ENCODE peak calls at places on chromosomes 7 and 10, in ten cellular contexts. One of them, this sample, is unnamed.

GRCh38 chr7:21261627-21262564 is 166.0 kb upstream of the SP4 start:
- DNase-seq in K562: peak
- DNase-seq in PC-3: peak
- DNase-seq in AG04450: no peak
- DNase-seq in transverse colon: peak
- DNase-seq in lower lobe of right lung: no peak
- DNase-seq in mammary epithelial cell: peak
- DNase-seq in cardiac muscle cell: peak
- DNase-seq in prostate gland: no peak
- DNase-seq in stomach: peak
- DNase-seq in this sample: no peak

GRCh38 chr10:91603931-91604331 is 28.9 kb downstream of the PPP1R3C start:
- DNase-seq in K562: no peak
- DNase-seq in PC-3: peak
- DNase-seq in AG04450: no peak
- DNase-seq in transverse colon: no peak
- DNase-seq in lower lobe of right lung: no peak
- DNase-seq in mammary epithelial cell: peak
- DNase-seq in cardiac muscle cell: no peak
- DNase-seq in prostate gland: peak
- DNase-seq in stomach: no peak
- DNase-seq in this sample: no peak

GRCh38 chr10:35442006-35442405 is 105.7 kb downstream of the CCNY start:
- DNase-seq in K562: no peak
- DNase-seq in PC-3: no peak
- DNase-seq in AG04450: no peak
- DNase-seq in transverse colon: no peak
- DNase-seq in lower lobe of right lung: no peak
- DNase-seq in mammary epithelial cell: no peak
- DNase-seq in cardiac muscle cell: no peak
- DNase-seq in prostate gland: no peak
- DNase-seq in stomach: no peak
- DNase-seq in this sample: no peak

GRCh38 chr7:117728858-117729257 is 144.4 kb downstream of the CTTNBP2 start:
- DNase-seq in K562: no peak
- DNase-seq in PC-3: no peak
- DNase-seq in AG04450: no peak
- DNase-seq in transverse colon: no peak
- DNase-seq in lower lobe of right lung: no peak
- DNase-seq in mammary epithelial cell: no peak
- DNase-seq in cardiac muscle cell: no peak
- DNase-seq in prostate gland: no peak
- DNase-seq in stomach: no peak
- DNase-seq in this sample: no peak

GRCh38 chr10:120761951-120762350 is 89.2 kb upstream of the WDR11 start:
- DNase-seq in K562: no peak
- DNase-seq in PC-3: no peak
- DNase-seq in AG04450: no peak
- DNase-seq in transverse colon: no peak
- DNase-seq in lower lobe of right lung: no peak
- DNase-seq in mammary epithelial cell: no peak
- DNase-seq in cardiac muscle cell: no peak
- DNase-seq in prostate gland: no peak
- DNase-seq in stomach: no peak
- DNase-seq in this sample: no peak

GRCh38 chr7:3695602-3696001 is 394.6 kb downstream of the SDK1 start:
- DNase-seq in K562: no peak
- DNase-seq in PC-3: peak
- DNase-seq in AG04450: no peak
- DNase-seq in transverse colon: no peak
- DNase-seq in lower lobe of right lung: no peak
- DNase-seq in mammary epithelial cell: no peak
- DNase-seq in cardiac muscle cell: no peak
- DNase-seq in prostate gland: no peak
- DNase-seq in stomach: no peak
- DNase-seq in this sample: no peak

GRCh38 chr7:29764227-29764626 is 42.1 kb upstream of the WIPF3 start:
- DNase-seq in K562: no peak
- DNase-seq in PC-3: peak
- DNase-seq in AG04450: no peak
- DNase-seq in transverse colon: peak
- DNase-seq in lower lobe of right lung: no peak
- DNase-seq in mammary epithelial cell: no peak
- DNase-seq in cardiac muscle cell: peak
- DNase-seq in prostate gland: no peak
- DNase-seq in stomach: peak
- DNase-seq in this sample: no peak

GRCh38 chr7:139645572-139646523 is 122.4 kb downstream of the CLEC2L start:
- DNase-seq in K562: peak
- DNase-seq in PC-3: peak
- DNase-seq in AG04450: peak
- DNase-seq in transverse colon: peak
- DNase-seq in lower lobe of right lung: peak
- DNase-seq in mammary epithelial cell: peak
- DNase-seq in cardiac muscle cell: peak
- DNase-seq in prostate gland: peak
- DNase-seq in stomach: peak
- DNase-seq in this sample: peak

GRCh38 chr10:33196710-33197406 is 137.6 kb downstream of the NRP1 start:
- DNase-seq in K562: no peak
- DNase-seq in PC-3: no peak
- DNase-seq in AG04450: no peak
- DNase-seq in transverse colon: peak
- DNase-seq in lower lobe of right lung: no peak
- DNase-seq in mammary epithelial cell: no peak
- DNase-seq in cardiac muscle cell: no peak
- DNase-seq in prostate gland: no peak
- DNase-seq in stomach: peak
- DNase-seq in this sample: no peak

GRCh38 chr7:139084709-139085108 is 24.8 kb downstream of the ZC3HAV1 start:
- DNase-seq in K562: no peak
- DNase-seq in PC-3: no peak
- DNase-seq in AG04450: no peak
- DNase-seq in transverse colon: no peak
- DNase-seq in lower lobe of right lung: no peak
- DNase-seq in mammary epithelial cell: no peak
- DNase-seq in cardiac muscle cell: no peak
- DNase-seq in prostate gland: no peak
- DNase-seq in stomach: no peak
- DNase-seq in this sample: no peak

GRCh38 chr10:127453706-127454105 is 95.4 kb upstream of the NPS start:
- DNase-seq in K562: no peak
- DNase-seq in PC-3: no peak
- DNase-seq in AG04450: no peak
- DNase-seq in transverse colon: no peak
- DNase-seq in lower lobe of right lung: no peak
- DNase-seq in mammary epithelial cell: no peak
- DNase-seq in cardiac muscle cell: no peak
- DNase-seq in prostate gland: no peak
- DNase-seq in stomach: no peak
- DNase-seq in this sample: no peak

GRCh38 chr10:120514035-120514620 is 57.1 kb downstream of the PLPP4 start:
- DNase-seq in K562: peak
- DNase-seq in PC-3: peak
- DNase-seq in AG04450: no peak
- DNase-seq in transverse colon: peak
- DNase-seq in lower lobe of right lung: no peak
- DNase-seq in mammary epithelial cell: peak
- DNase-seq in cardiac muscle cell: peak
- DNase-seq in prostate gland: no peak
- DNase-seq in stomach: no peak
- DNase-seq in this sample: no peak

GRCh38 chr7:37728747-37729146 is 45.2 kb downstream of the GPR141 start:
- DNase-seq in K562: no peak
- DNase-seq in PC-3: no peak
- DNase-seq in AG04450: no peak
- DNase-seq in transverse colon: no peak
- DNase-seq in lower lobe of right lung: no peak
- DNase-seq in mammary epithelial cell: peak
- DNase-seq in cardiac muscle cell: no peak
- DNase-seq in prostate gland: no peak
- DNase-seq in stomach: no peak
- DNase-seq in this sample: no peak

GRCh38 chr7:101733713-101734475 is 83.5 kb upstream of the CUX1 start:
- DNase-seq in K562: peak
- DNase-seq in PC-3: peak
- DNase-seq in AG04450: no peak
- DNase-seq in transverse colon: peak
- DNase-seq in lower lobe of right lung: peak
- DNase-seq in mammary epithelial cell: no peak
- DNase-seq in cardiac muscle cell: peak
- DNase-seq in prostate gland: no peak
- DNase-seq in stomach: peak
- DNase-seq in this sample: no peak

GRCh38 chr7:35553498-35553897 is 141.4 kb downstream of the HERPUD2 start:
- DNase-seq in K562: no peak
- DNase-seq in PC-3: no peak
- DNase-seq in AG04450: no peak
- DNase-seq in transverse colon: no peak
- DNase-seq in lower lobe of right lung: no peak
- DNase-seq in mammary epithelial cell: no peak
- DNase-seq in cardiac muscle cell: peak
- DNase-seq in prostate gland: no peak
- DNase-seq in stomach: no peak
- DNase-seq in this sample: peak

GRCh38 chr7:45697576-45698136 is 123.5 kb downstream of the ADCY1 start:
- DNase-seq in K562: no peak
- DNase-seq in PC-3: no peak
- DNase-seq in AG04450: no peak
- DNase-seq in transverse colon: no peak
- DNase-seq in lower lobe of right lung: no peak
- DNase-seq in mammary epithelial cell: peak
- DNase-seq in cardiac muscle cell: no peak
- DNase-seq in prostate gland: no peak
- DNase-seq in stomach: peak
- DNase-seq in this sample: peak

GRCh38 chr10:3774018-3774813 is 10.8 kb downstream of the KLF6 start:
- DNase-seq in K562: no peak
- DNase-seq in PC-3: no peak
- DNase-seq in AG04450: no peak
- DNase-seq in transverse colon: no peak
- DNase-seq in lower lobe of right lung: no peak
- DNase-seq in mammary epithelial cell: peak
- DNase-seq in cardiac muscle cell: no peak
- DNase-seq in prostate gland: no peak
- DNase-seq in stomach: no peak
- DNase-seq in this sample: peak

GRCh38 chr7:105849122-105849855 is 27.1 kb downstream of the ATXN7L1 start:
- DNase-seq in K562: no peak
- DNase-seq in PC-3: peak
- DNase-seq in AG04450: no peak
- DNase-seq in transverse colon: no peak
- DNase-seq in lower lobe of right lung: no peak
- DNase-seq in mammary epithelial cell: peak
- DNase-seq in cardiac muscle cell: no peak
- DNase-seq in prostate gland: no peak
- DNase-seq in stomach: no peak
- DNase-seq in this sample: no peak

GRCh38 chr10:11849908-11850307 is 26.8 kb downstream of the PROSER2 start:
- DNase-seq in K562: no peak
- DNase-seq in PC-3: no peak
- DNase-seq in AG04450: no peak
- DNase-seq in transverse colon: peak
- DNase-seq in lower lobe of right lung: peak
- DNase-seq in mammary epithelial cell: no peak
- DNase-seq in cardiac muscle cell: no peak
- DNase-seq in prostate gland: no peak
- DNase-seq in stomach: no peak
- DNase-seq in this sample: no peak

GRCh38 chr10:43427166-43427825 is 9.6 kb upstream of the ZNF487 start:
- DNase-seq in K562: no peak
- DNase-seq in PC-3: no peak
- DNase-seq in AG04450: no peak
- DNase-seq in transverse colon: no peak
- DNase-seq in lower lobe of right lung: no peak
- DNase-seq in mammary epithelial cell: no peak
- DNase-seq in cardiac muscle cell: no peak
- DNase-seq in prostate gland: no peak
- DNase-seq in stomach: no peak
- DNase-seq in this sample: no peak

GRCh38 chr7:138512092-138512858 is 52.2 kb downstream of the TRIM24 start:
- DNase-seq in K562: no peak
- DNase-seq in PC-3: no peak
- DNase-seq in AG04450: no peak
- DNase-seq in transverse colon: no peak
- DNase-seq in lower lobe of right lung: no peak
- DNase-seq in mammary epithelial cell: no peak
- DNase-seq in cardiac muscle cell: no peak
- DNase-seq in prostate gland: no peak
- DNase-seq in stomach: no peak
- DNase-seq in this sample: no peak

GRCh38 chr10:32150532-32151101 is 94.4 kb upstream of the KIF5B start:
- DNase-seq in K562: no peak
- DNase-seq in PC-3: no peak
- DNase-seq in AG04450: no peak
- DNase-seq in transverse colon: no peak
- DNase-seq in lower lobe of right lung: no peak
- DNase-seq in mammary epithelial cell: no peak
- DNase-seq in cardiac muscle cell: no peak
- DNase-seq in prostate gland: no peak
- DNase-seq in stomach: no peak
- DNase-seq in this sample: no peak
- H3K27ac ChIP-seq in K562: no peak
- H3K27ac ChIP-seq in PC-3: no peak
- H3K27ac ChIP-seq in AG04450: no peak
- H3K27ac ChIP-seq in transverse colon: no peak
- H3K27ac ChIP-seq in lower lobe of right lung: no peak
- H3K27ac ChIP-seq in mammary epithelial cell: peak
- H3K27ac ChIP-seq in cardiac muscle cell: no peak
- H3K27ac ChIP-seq in prostate gland: no peak
- H3K27ac ChIP-seq in stomach: no peak
- H3K27ac ChIP-seq in this sample: no peak

GRCh38 chr7:2631924-2632716 is at the start of gene TTYH3:
- DNase-seq in K562: no peak
- DNase-seq in PC-3: no peak
- DNase-seq in AG04450: no peak
- DNase-seq in transverse colon: no peak
- DNase-seq in lower lobe of right lung: peak
- DNase-seq in mammary epithelial cell: no peak
- DNase-seq in cardiac muscle cell: no peak
- DNase-seq in prostate gland: no peak
- DNase-seq in stomach: no peak
- DNase-seq in this sample: no peak
- H3K4me3 ChIP-seq in K562: peak
- H3K4me3 ChIP-seq in PC-3: peak
- H3K4me3 ChIP-seq in AG04450: peak
- H3K4me3 ChIP-seq in transverse colon: peak
- H3K4me3 ChIP-seq in lower lobe of right lung: peak
- H3K4me3 ChIP-seq in mammary epithelial cell: peak
- H3K4me3 ChIP-seq in cardiac muscle cell: peak
- H3K4me3 ChIP-seq in prostate gland: peak
- H3K4me3 ChIP-seq in stomach: peak
- H3K4me3 ChIP-seq in this sample: peak

GRCh38 chr7:81956520-81956919 is 186.7 kb upstream of the HGF start:
- DNase-seq in K562: peak
- DNase-seq in PC-3: peak
- DNase-seq in AG04450: peak
- DNase-seq in transverse colon: no peak
- DNase-seq in lower lobe of right lung: no peak
- DNase-seq in mammary epithelial cell: no peak
- DNase-seq in cardiac muscle cell: peak
- DNase-seq in prostate gland: no peak
- DNase-seq in stomach: no peak
- DNase-seq in this sample: no peak
- TF ChIP-seq CTCF in K562: no peak
- TF ChIP-seq CTCF in PC-3: peak
- TF ChIP-seq CTCF in AG04450: peak
- TF ChIP-seq CTCF in transverse colon: peak
- TF ChIP-seq CTCF in lower lobe of right lung: peak
- TF ChIP-seq CTCF in mammary epithelial cell: peak
- TF ChIP-seq CTCF in cardiac muscle cell: peak
- TF ChIP-seq CTCF in prostate gland: peak
- TF ChIP-seq CTCF in stomach: peak
- TF ChIP-seq CTCF in this sample: no peak

GRCh38 chr7:134799387-134799786 is 20.0 kb downstream of the CALD1 start:
- DNase-seq in K562: no peak
- DNase-seq in PC-3: no peak
- DNase-seq in AG04450: no peak
- DNase-seq in transverse colon: no peak
- DNase-seq in lower lobe of right lung: no peak
- DNase-seq in mammary epithelial cell: no peak
- DNase-seq in cardiac muscle cell: no peak
- DNase-seq in prostate gland: no peak
- DNase-seq in stomach: no peak
- DNase-seq in this sample: no peak
- H3K27ac ChIP-seq in K562: no peak
- H3K27ac ChIP-seq in PC-3: no peak
- H3K27ac ChIP-seq in AG04450: no peak
- H3K27ac ChIP-seq in transverse colon: peak
- H3K27ac ChIP-seq in lower lobe of right lung: no peak
- H3K27ac ChIP-seq in mammary epithelial cell: peak
- H3K27ac ChIP-seq in cardiac muscle cell: no peak
- H3K27ac ChIP-seq in prostate gland: no peak
- H3K27ac ChIP-seq in stomach: no peak
- H3K27ac ChIP-seq in this sample: peak

This sample was measured in coronary artery.